ENCODE peak calls at places on chromosomes 1 and 21, in seven cellular contexts. J, P, E, Z, X, Q and U are unnamed samples.
A peak's percentile ranks its signal among the peaks of the same experiment; 100 is the strongest.

GRCh38 chr1:113325039-113325438 is 65.3 kb upstream of the MAGI3 start:
- DNase-seq in J (peak; percentile 85), P (no peak), E (no peak), Z (no peak), X (no peak), Q (no peak), U (peak; percentile 84)

GRCh38 chr21:27423073-27423472 is 456.2 kb upstream of the ADAMTS5 start:
- DNase-seq in J (peak; percentile 49), P (no peak), E (peak; percentile 52), Z (peak; percentile 50), X (no peak), Q (no peak), U (peak; percentile 81)

GRCh38 chr1:223504741-223505140 is 111.5 kb downstream of the CCDC185 start:
- DNase-seq in J (peak; percentile 96), P (no peak), E (no peak), Z (peak; percentile 52), X (peak; percentile 86), Q (no peak), U (peak; percentile 97)

GRCh38 chr1:8873506-8874229 is 4.8 kb downstream of the ENO1 start:
- DNase-seq in J (peak; percentile 100), P (no peak), E (peak; percentile 60), Z (peak; percentile 64), X (peak; percentile 86), Q (peak; percentile 83), U (peak; percentile 99)

GRCh38 chr1:182781849-182782586 is 7.6 kb upstream of the NPL start:
- DNase-seq in J (peak; percentile 81), P (no peak), E (peak; percentile 45), Z (peak; percentile 38), X (peak; percentile 56), Q (peak; percentile 68), U (peak; percentile 47)

GRCh38 chr1:25598879-25599278 is 17.7 kb upstream of the MAN1C1 start:
- DNase-seq in J (no peak), P (no peak), E (no peak), Z (no peak), X (no peak), Q (no peak), U (no peak)

GRCh38 chr1:205512059-205513045 is 7.9 kb downstream of the CDK18 start:
- DNase-seq in J (no peak), P (no peak), E (no peak), Z (peak; percentile 64), X (peak; percentile 41), Q (no peak), U (no peak)

GRCh38 chr1:145978477-145978859 is 14.0 kb downstream of the POLR3GL start:
- DNase-seq in J (no peak), P (no peak), E (no peak), Z (no peak), X (no peak), Q (no peak), U (no peak)

GRCh38 chr1:26923711-26924110 is 2.2 kb downstream of the NUDC start:
- DNase-seq in J (peak; percentile 46), P (no peak), E (no peak), Z (peak; percentile 42), X (no peak), Q (no peak), U (no peak)

GRCh38 chr1:204417231-204417997 is 5.8 kb upstream of the PPP1R15B start:
- DNase-seq in J (peak; percentile 97), P (no peak), E (no peak), Z (peak; percentile 69), X (peak; percentile 78), Q (peak; percentile 67), U (peak; percentile 99)

GRCh38 chr1:53278294-53278693 is 40.0 kb upstream of the MAGOH start:
- DNase-seq in J (peak; percentile 26), P (no peak), E (peak; percentile 41), Z (peak; percentile 82), X (peak; percentile 57), Q (peak; percentile 72), U (no peak)

GRCh38 chr1:10676987-10677386 is 119.5 kb downstream of the CASZ1 start:
- DNase-seq in J (no peak), P (no peak), E (no peak), Z (no peak), X (no peak), Q (no peak), U (no peak)

GRCh38 chr1:232684331-232685105 is 54.6 kb upstream of the SIPA1L2 start:
- DNase-seq in J (peak; percentile 59), P (no peak), E (no peak), Z (peak; percentile 15), X (no peak), Q (no peak), U (peak; percentile 57)

GRCh38 chr1:40024671-40025070 is 15.9 kb upstream of the CAP1 start:
- DNase-seq in J (no peak), P (no peak), E (no peak), Z (no peak), X (no peak), Q (no peak), U (no peak)

GRCh38 chr1:246005067-246005466 is 502.0 kb downstream of the SMYD3 start:
- DNase-seq in J (peak; percentile 69), P (no peak), E (no peak), Z (peak; percentile 38), X (no peak), Q (no peak), U (peak; percentile 95)

GRCh38 chr1:164609084-164609483 is 50.1 kb downstream of the PBX1 start:
- DNase-seq in J (no peak), P (no peak), E (no peak), Z (no peak), X (no peak), Q (no peak), U (no peak)

GRCh38 chr1:45864765-45865164 is 61.4 kb downstream of the MAST2 start:
- DNase-seq in J (no peak), P (no peak), E (no peak), Z (no peak), X (no peak), Q (no peak), U (no peak)

GRCh38 chr21:39001341-39001740 is 181.9 kb downstream of the PSMG1 start:
- DNase-seq in J (no peak), P (no peak), E (no peak), Z (no peak), X (no peak), Q (no peak), U (no peak)

GRCh38 chr1:169457443-169457842 is 28.3 kb downstream of the SLC19A2 start:
- DNase-seq in J (no peak), P (no peak), E (no peak), Z (no peak), X (no peak), Q (no peak), U (no peak)

GRCh38 chr21:28932717-28933116 is 60.0 kb downstream of the LTN1 start:
- DNase-seq in J (no peak), P (no peak), E (no peak), Z (no peak), X (no peak), Q (no peak), U (no peak)

GRCh38 chr1:242886137-242886536 is 361.6 kb upstream of the PLD5 start:
- DNase-seq in J (no peak), P (no peak), E (no peak), Z (no peak), X (peak; percentile 19), Q (no peak), U (peak; percentile 47)

GRCh38 chr1:165075725-165076370 is 280.7 kb downstream of the LMX1A start:
- DNase-seq in J (peak; percentile 22), P (no peak), E (no peak), Z (no peak), X (no peak), Q (no peak), U (no peak)

GRCh38 chr1:18936814-18937481 is 19.5 kb downstream of the IFFO2 start:
- DNase-seq in J (peak; percentile 95), P (no peak), E (no peak), Z (no peak), X (no peak), Q (no peak), U (peak; percentile 70)

GRCh38 chr1:90768098-90768497 is 51.0 kb upstream of the BARHL2 start:
- DNase-seq in J (peak; percentile 8), P (no peak), E (no peak), Z (no peak), X (no peak), Q (no peak), U (no peak)

GRCh38 chr1:37102656-37103382 is 68.5 kb upstream of the GRIK3 start:
- DNase-seq in J (no peak), P (no peak), E (no peak), Z (no peak), X (no peak), Q (no peak), U (no peak)

GRCh38 chr1:30762931-30763653 is 5.5 kb upstream of the LAPTM5 start:
- DNase-seq in J (no peak), P (no peak), E (no peak), Z (no peak), X (no peak), Q (no peak), U (no peak)

GRCh38 chr1:159790237-159790917 is 9.6 kb downstream of the DUSP23 start:
- DNase-seq in J (peak; percentile 35), P (no peak), E (no peak), Z (peak; percentile 26), X (no peak), Q (no peak), U (peak; percentile 34)

GRCh38 chr1:6246497-6247295 is 2.7 kb downstream of the HES3 start:
- DNase-seq in J (peak; percentile 82), P (peak; percentile 94), E (peak; percentile 57), Z (peak; percentile 94), X (peak; percentile 85), Q (peak; percentile 89), U (peak; percentile 43)

GRCh38 chr1:110982320-110982719 is 18.6 kb upstream of the LRIF1 start:
- DNase-seq in J (no peak), P (no peak), E (no peak), Z (no peak), X (no peak), Q (no peak), U (no peak)

GRCh38 chr1:41735587-41736290 is 183.0 kb downstream of the HIVEP3 start:
- DNase-seq in J (no peak), P (no peak), E (no peak), Z (no peak), X (no peak), Q (no peak), U (no peak)

GRCh38 chr1:19309123-19309813 is 2.7 kb downstream of the AKR7A2 start:
- DNase-seq in J (peak; percentile 37), P (no peak), E (no peak), Z (peak; percentile 54), X (no peak), Q (no peak), U (peak; percentile 69)

GRCh38 chr1:233844275-233844674 is 60.2 kb upstream of the SLC35F3 start:
- DNase-seq in J (no peak), P (no peak), E (no peak), Z (no peak), X (no peak), Q (no peak), U (no peak)

GRCh38 chr1:29550119-29550841 is 314.0 kb downstream of the PTPRU start:
- DNase-seq in J (peak; percentile 13), P (no peak), E (no peak), Z (no peak), X (no peak), Q (no peak), U (peak; percentile 17)

GRCh38 chr1:156581661-156582387 is 2.3 kb downstream of the TTC24 start:
- DNase-seq in J (no peak), P (peak; percentile 79), E (no peak), Z (no peak), X (no peak), Q (no peak), U (no peak)